ENCODE peak calls at places on chromosome 17, in five cellular contexts. S is colonic mucosa, O is hepatocyte, K is esophagus squamous epithelium, R is psoas muscle. H is an unnamed sample. For H3K36me3, the result is how much of the 10 kb centered on the place peaks cover.

GRCh38 chr17:40056379-40057005 is 2.3 kb upstream of the MED24 start:
- DNase-seq in K (no peak), S (no peak), R (no peak), O (no peak), H (no peak)

GRCh38 chr17:539766-540165 is 174.9 kb downstream of the VPS53 start:
- DNase-seq in S (no peak), O (no peak), K (no peak), R (no peak), H (no peak)

GRCh38 chr17:19237389-19238166 is 412 bp downstream of the EPN2 start:
- DNase-seq in O (peak), S (peak), K (no peak), R (peak), H (no peak)

GRCh38 chr17:19546289-19547065 is 12.8 kb downstream of the SLC47A1 start:
- DNase-seq in S (peak), O (no peak), R (peak), K (no peak), H (no peak)

GRCh38 chr17:19311421-19312215 is 50.9 kb downstream of the B9D1 start:
- DNase-seq in O (no peak), K (no peak), R (no peak), S (no peak), H (no peak)

GRCh38 chr17:36855459-36855858 is 81.8 kb upstream of the LHX1 start:
- DNase-seq in R (no peak), S (no peak), O (no peak), K (no peak), H (no peak)

GRCh38 chr17:7553356-7553755 is 4.5 kb downstream of the TNFSF12 start:
- DNase-seq in O (no peak), K (no peak), R (no peak), S (no peak), H (no peak)

GRCh38 chr17:38509772-38510423 is 81.6 kb downstream of the ARHGAP23 start:
- DNase-seq in K (no peak), S (no peak), R (peak), O (peak), H (no peak)

GRCh38 chr17:8532021-8532420 is 96.3 kb downstream of the NDEL1 start:
- DNase-seq in S (peak), O (peak), K (no peak), R (no peak), H (no peak)

GRCh38 chr17:4806420-4806769 is 557 bp upstream of the PLD2 start:
- DNase-seq in K (no peak), S (no peak), R (no peak), O (no peak), H (no peak)

GRCh38 chr17:77141846-77142449 is 1.2 kb downstream of the SEC14L1 start:
- DNase-seq in S (no peak), O (no peak), R (no peak), K (no peak), H (no peak)

GRCh38 chr17:48542956-48543853 is 1.7 kb downstream of the HOXB2 start:
- DNase-seq in K (no peak), S (peak), R (peak), O (peak), H (no peak)

GRCh38 chr17:78575899-78576298 is 1.3 kb downstream of the DNAH17 start:
- DNase-seq in K (no peak), S (no peak), R (peak), O (no peak), H (no peak)

GRCh38 chr17:74760404-74761105 is 12.1 kb downstream of the NHERF1 start:
- DNase-seq in K (no peak), R (no peak), O (no peak), S (no peak), H (no peak)

GRCh38 chr17:77473615-77474226 is 333.0 kb downstream of the SEC14L1 start:
- DNase-seq in S (no peak), K (no peak), R (no peak), O (peak), H (no peak)

GRCh38 chr17:73782641-73783381 is 138.6 kb upstream of the SDK2 start:
- DNase-seq in S (peak), K (no peak), O (no peak), R (no peak), H (no peak)

GRCh38 chr17:11384131-11384530 is 143.1 kb downstream of the SHISA6 start:
- DNase-seq in R (no peak), S (no peak), K (no peak), O (no peak), H (no peak)

GRCh38 chr17:42484304-42484703 is 25.6 kb downstream of the ATP6V0A1 start:
- DNase-seq in K (no peak), S (peak), R (no peak), O (no peak), H (no peak)

GRCh38 chr17:80805032-80805751 is 186.4 kb upstream of the CHMP6 start:
- DNase-seq in K (no peak), O (no peak), R (no peak), S (no peak), H (peak)

GRCh38 chr17:29078183-29079045 is 35.5 kb downstream of the PIPOX start:
- DNase-seq in K (no peak), R (no peak), O (no peak), S (no peak), H (no peak)

GRCh38 chr17:43905985-43906852 is 1.1 kb downstream of the MPP2 start:
- DNase-seq in K (no peak), S (peak), R (peak), O (peak), H (peak)

DNA sequence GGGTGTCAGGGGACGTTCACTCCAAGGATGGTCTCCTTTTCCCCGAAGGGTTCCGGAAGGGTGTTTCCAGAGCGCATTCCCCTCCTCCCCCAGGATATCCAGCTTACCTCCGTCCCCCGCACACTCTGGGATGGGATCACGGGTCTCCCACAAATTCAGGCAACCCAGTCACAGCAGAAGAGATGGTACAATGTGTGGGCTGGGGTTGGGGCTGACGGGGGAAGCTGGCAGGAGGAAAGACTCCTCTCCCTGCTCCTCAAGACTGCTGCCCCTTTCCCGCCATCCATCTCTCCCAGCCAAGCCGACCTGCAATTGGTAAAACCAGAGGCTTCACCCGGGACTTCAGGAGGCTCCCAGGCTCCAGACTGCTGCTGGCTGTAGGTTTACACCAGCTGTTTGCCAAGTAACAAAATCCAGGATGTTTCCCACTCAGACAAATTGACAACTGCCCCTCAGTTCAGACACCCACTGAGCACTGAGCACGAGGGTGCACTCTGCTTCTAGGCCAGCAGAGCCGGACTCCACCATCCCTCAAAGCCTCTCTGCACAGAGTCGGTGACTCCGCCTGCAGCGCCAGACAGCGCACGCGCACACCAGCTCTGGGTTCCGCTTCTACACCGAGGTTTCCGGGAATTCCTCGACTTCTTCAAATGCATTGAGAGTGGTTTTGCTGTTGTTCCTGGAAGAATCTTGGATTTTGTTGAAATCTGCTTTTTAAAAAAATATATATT is 37.7 kb downstream of the ASPA start:
- DNase-seq in O (no peak), K (no peak), S (no peak), R (peak), H (no peak)
- H3K36me3 ChIP-seq in O (under half), K (under half), S (under half), R (under half), H (under half)

DNA sequence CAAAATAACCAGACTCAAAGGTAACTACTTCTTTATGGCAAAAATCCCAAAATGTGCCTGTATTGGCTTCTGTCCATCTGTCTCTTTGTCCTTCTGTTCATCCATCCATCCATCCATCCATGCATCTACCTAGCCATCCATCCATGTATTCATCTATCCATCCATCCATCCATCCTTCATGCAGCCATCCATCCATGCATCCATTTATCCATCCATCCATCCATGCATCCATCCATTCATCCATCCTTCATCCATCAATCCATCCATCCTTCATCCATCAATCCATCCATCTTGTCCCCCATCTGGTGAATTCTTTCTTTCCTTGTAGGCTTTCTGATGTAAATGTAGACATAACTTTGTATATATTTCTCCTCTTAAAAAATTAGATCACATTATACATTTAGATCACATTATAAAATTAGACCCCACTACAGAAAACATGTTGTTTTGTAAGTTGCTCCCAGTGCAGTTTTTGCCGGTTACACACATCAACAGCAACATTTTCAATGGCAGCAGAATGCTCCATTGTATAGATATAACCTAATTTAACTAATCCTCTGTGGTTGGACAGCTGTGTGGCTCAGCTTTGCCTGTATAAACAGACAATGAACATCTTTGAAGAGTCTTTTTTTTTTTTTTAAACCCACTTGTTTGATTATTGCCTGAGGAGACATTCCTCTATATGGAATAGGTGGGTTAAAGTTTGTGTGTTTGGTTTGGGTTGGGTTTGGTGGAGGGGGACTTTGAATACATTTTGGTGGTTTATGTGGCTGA is 72.0 kb downstream of the MSI2 start:
- DNase-seq in R (no peak), K (no peak), S (no peak), O (no peak), H (no peak)
- H3K36me3 ChIP-seq in R (under half), K (under half), S (under half), O (under half), H (under half)

DNA sequence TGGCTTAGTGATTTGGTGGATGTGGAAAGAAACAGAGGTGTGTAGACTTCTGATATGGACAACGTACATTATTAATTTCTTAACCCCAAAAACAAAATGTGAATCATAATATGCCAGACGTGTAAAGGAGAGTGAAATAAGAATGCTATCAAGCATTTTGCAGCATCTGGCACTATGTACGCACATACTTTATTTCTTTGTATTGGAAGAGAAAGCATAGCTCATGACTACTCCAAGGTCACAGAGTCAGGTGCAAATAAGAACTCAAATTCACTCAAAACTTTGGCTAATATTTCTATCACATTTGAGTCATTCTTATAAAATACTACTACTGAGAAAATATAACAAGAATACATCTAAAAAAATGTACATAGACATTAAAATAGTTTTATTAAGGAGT is 74.8 kb downstream of the TTC19 start:
- DNase-seq in K (no peak), R (no peak), S (no peak), O (no peak), H (no peak)
- H3K36me3 ChIP-seq in K (under half), R (half or more), S (under half), O (under half), H (half or more)

GRCh38 chr17:32481193-32481592 is 5.6 kb upstream of the CDK5R1 start:
- DNase-seq in O (no peak), R (no peak), K (no peak), S (no peak), H (no peak)

GRCh38 chr17:32479074-32479617 is 7.6 kb upstream of the CDK5R1 start:
- DNase-seq in R (no peak), S (no peak), O (no peak), K (no peak), H (no peak)

GRCh38 chr17:32475258-32475657 is 11.5 kb upstream of the CDK5R1 start:
- DNase-seq in O (no peak), K (no peak), R (no peak), S (no peak), H (no peak)

GRCh38 chr17:32482568-32483320 is 4.0 kb upstream of the CDK5R1 start:
- DNase-seq in O (no peak), R (no peak), S (no peak), K (no peak), H (no peak)

DNA sequence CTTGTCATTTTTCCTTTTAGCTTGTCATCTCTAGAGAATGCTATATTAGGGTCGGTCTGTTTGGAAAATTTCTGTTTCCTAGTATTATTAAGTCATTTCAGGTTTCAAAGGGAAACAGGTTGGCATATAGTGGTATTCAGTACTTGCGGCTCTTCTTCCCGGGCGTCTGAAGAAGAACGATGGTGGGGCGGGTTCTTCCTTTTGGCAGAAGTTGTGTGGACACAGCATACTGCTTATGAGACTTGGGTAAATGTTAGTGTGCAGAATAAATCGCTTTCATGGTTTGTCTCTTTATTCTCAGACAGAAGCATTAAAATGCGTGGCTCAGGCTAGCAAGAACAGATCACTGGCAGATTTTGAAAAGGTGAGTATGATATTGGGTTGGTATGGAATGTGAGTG is 9.6 kb upstream of the CDK5R1 start:
- DNase-seq in S (no peak), K (no peak), O (no peak), R (no peak), H (no peak)
- H3K36me3 ChIP-seq in S (under half), K (half or more), O (under half), R (half or more), H (half or more)

DNA sequence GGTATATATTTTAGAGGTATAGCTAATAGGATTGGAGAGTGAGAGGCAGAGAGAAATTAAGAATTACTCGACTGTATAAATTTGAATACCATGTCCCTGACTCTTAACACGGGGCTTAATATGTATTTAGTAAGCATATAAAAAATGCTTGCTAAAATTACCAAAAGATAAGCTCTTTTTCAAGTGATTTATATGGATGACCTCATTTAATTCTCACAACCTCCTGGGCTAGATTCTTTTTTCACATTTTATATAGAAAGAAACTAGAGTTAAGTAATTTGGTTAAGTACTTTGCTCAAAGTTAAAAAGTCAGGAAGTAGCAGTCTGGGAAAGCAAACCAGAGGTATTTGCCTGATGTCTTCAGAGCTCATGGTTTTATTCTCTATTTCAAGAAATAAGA is 963.5 kb upstream of the SOX9 start:
- DNase-seq in O (no peak), K (no peak), S (no peak), R (no peak), H (no peak)
- H3K36me3 ChIP-seq in O (under half), K (under half), S (under half), R (under half), H (under half)

GRCh38 chr17:21376835-21377690 is 906 bp downstream of the KCNJ12 start:
- DNase-seq in O (peak), R (peak), K (no peak), S (no peak), H (no peak)

GRCh38 chr17:21377821-21378396 is 1.8 kb downstream of the KCNJ12 start:
- DNase-seq in O (no peak), R (no peak), S (no peak), K (no peak), H (no peak)

GRCh38 chr17:21376585-21376834 is 353 bp downstream of the KCNJ12 start:
- DNase-seq in K (no peak), S (no peak), R (no peak), O (no peak), H (no peak)

GRCh38 chr17:21379080-21379711 is 3.0 kb downstream of the KCNJ12 start:
- DNase-seq in S (peak), O (no peak), K (no peak), R (peak), H (no peak)

GRCh38 chr17:21378553-21378952 is 2.4 kb downstream of the KCNJ12 start:
- DNase-seq in O (no peak), K (no peak), R (no peak), S (no peak), H (no peak)
- H3K36me3 ChIP-seq in O (under half), K (under half), R (under half), S (under half), H (under half)

GRCh38 chr17:17228521-17229279 is 8.3 kb downstream of the FLCN start:
- DNase-seq in O (no peak), R (peak), S (no peak), K (no peak), H (no peak)
- H3K36me3 ChIP-seq in O (under half), R (half or more), S (half or more), K (half or more), H (half or more)

DNA sequence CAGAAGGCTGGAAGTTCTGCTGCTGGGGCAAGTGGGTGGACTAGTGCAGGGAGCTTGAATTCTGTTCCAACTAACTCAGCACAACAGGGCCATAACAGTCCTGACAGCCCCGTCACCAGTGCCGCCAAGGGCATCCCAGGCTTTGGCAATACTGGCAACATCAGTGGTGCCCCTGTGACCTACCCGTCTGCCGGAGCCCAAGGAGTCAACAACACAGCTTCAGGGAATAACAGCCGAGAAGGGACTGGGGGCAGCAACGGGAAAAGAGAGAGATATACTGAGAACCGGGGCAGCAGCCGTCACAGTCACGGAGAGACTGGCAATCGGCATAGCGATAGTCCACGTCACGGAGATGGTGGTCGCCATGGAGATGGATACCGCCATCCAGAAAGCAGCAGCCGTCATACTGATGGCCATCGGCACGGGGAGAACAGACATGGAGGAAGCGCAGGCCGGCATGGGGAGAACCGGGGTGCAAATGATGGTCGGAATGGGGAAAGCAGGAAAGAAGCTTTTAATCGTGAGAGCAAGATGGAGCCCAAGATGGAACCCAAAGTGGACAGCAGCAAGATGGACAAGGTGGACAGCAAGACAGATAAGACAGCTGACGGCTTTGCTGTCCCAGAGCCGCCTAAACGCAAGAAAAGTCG is 9.4 kb upstream of the PSMC5 start:
- DNase-seq in R (no peak), O (no peak), K (no peak), S (no peak), H (no peak)
- H3K36me3 ChIP-seq in R (half or more), O (under half), K (half or more), S (under half), H (half or more)

GRCh38 chr17:82677353-82677925 is 21.1 kb downstream of the RAB40B start:
- DNase-seq in R (no peak), K (no peak), S (no peak), O (no peak), H (no peak)
- H3K36me3 ChIP-seq in R (under half), K (under half), S (under half), O (under half), H (under half)